ENCODE peak calls at places on chromosome 1, in seven cellular contexts. T is tibial nerve, N is fibroblast of lung, H is epithelial cell of esophagus, S is breast epithelium, A is dorsolateral prefrontal cortex, Y is upper lobe of right lung. M is an unnamed sample.

GRCh38 chr1:86154581-86155060 is 2.0 kb downstream of the COL24A1 start:
- DNase-seq in Y (no peak), N (peak), A (peak), T (no peak), S (no peak), H (peak), M (peak)

GRCh38 chr1:151606384-151606783 is 5.5 kb upstream of the SNX27 start:
- DNase-seq in A (no peak), T (no peak), Y (no peak), S (no peak), H (peak), N (no peak), M (no peak)

GRCh38 chr1:181089777-181090505 is 1.4 kb downstream of the IER5 start:
- DNase-seq in S (peak), H (peak), N (peak), A (peak), T (peak), Y (peak), M (peak)

GRCh38 chr1:150620919-150621318 is 8.5 kb downstream of the ENSA start:
- DNase-seq in T (no peak), H (no peak), S (no peak), Y (no peak), N (no peak), A (no peak), M (no peak)

GRCh38 chr1:36166136-36166535 is 10.2 kb downstream of the MAP7D1 start:
- DNase-seq in N (no peak), T (no peak), S (no peak), Y (no peak), A (no peak), H (no peak), M (no peak)

GRCh38 chr1:213927897-213928296 is 59.9 kb upstream of the PROX1 start:
- DNase-seq in T (no peak), H (no peak), A (no peak), N (no peak), S (no peak), Y (no peak), M (no peak)

GRCh38 chr1:32801096-32801713 is 16.0 kb downstream of the YARS1 start:
- DNase-seq in T (no peak), Y (no peak), N (peak), H (peak), S (no peak), A (no peak), M (no peak)

GRCh38 chr1:91605566-91605965 is 104.9 kb downstream of the CDC7 start:
- DNase-seq in A (no peak), S (no peak), Y (no peak), N (no peak), H (no peak), T (no peak), M (no peak)

GRCh38 chr1:22635436-22635835 is 992 bp upstream of the C1QA start:
- DNase-seq in A (no peak), N (no peak), H (no peak), S (no peak), Y (no peak), T (no peak), M (no peak)

GRCh38 chr1:205547932-205548827 is 43.7 kb downstream of the CDK18 start:
- DNase-seq in N (no peak), T (no peak), H (no peak), S (peak), Y (no peak), A (no peak), M (no peak)

GRCh38 chr1:228392111-228392936 is 14.3 kb downstream of the TRIM11 start:
- DNase-seq in Y (peak), T (no peak), A (no peak), N (peak), S (no peak), H (no peak), M (no peak)

GRCh38 chr1:233673947-233674431 is 60.1 kb downstream of the KCNK1 start:
- DNase-seq in A (no peak), S (no peak), Y (no peak), N (peak), T (no peak), H (no peak), M (no peak)

GRCh38 chr1:205449750-205450443 is 5.9 kb downstream of the BLACAT1 start:
- DNase-seq in T (no peak), A (no peak), S (peak), Y (peak), H (peak), N (peak), M (no peak)

GRCh38 chr1:154987326-154987725 is 4.2 kb downstream of the FLAD1 start:
- DNase-seq in H (no peak), A (no peak), S (no peak), Y (peak), T (no peak), N (no peak), M (no peak)

GRCh38 chr1:117821782-117822447 is 107.5 kb downstream of the GDAP2 start:
- DNase-seq in S (no peak), N (peak), Y (no peak), H (peak), A (no peak), T (no peak), M (no peak)

GRCh38 chr1:115429884-115430283 is 91.8 kb upstream of the NGF start:
- DNase-seq in S (no peak), Y (no peak), N (peak), H (peak), A (no peak), T (no peak), M (no peak)

GRCh38 chr1:242854466-242854865 is 330.0 kb upstream of the PLD5 start:
- DNase-seq in N (no peak), A (no peak), T (no peak), Y (no peak), S (no peak), H (no peak), M (no peak)

GRCh38 chr1:30241681-30242080 is 481.7 kb downstream of the MATN1 start:
- DNase-seq in H (no peak), A (no peak), T (no peak), Y (no peak), N (no peak), S (no peak), M (no peak)

GRCh38 chr1:112508242-112509004 is at the start of gene WNT2B:
- DNase-seq in Y (peak), A (peak), S (no peak), N (no peak), T (no peak), H (peak), M (no peak)

GRCh38 chr1:21539933-21540332 is 30.7 kb downstream of the ALPL start:
- DNase-seq in S (peak), Y (no peak), A (peak), H (peak), N (peak), T (no peak), M (no peak)
- TF ChIP-seq CTCF in S (peak), Y (peak), A (peak), H (peak), N (no peak), T (no peak), M (no peak)

GRCh38 chr1:215992620-215993019 is 425.5 kb downstream of the KCTD3 start:
- DNase-seq in S (no peak), A (no peak), H (peak), N (no peak), T (no peak), Y (no peak), M (no peak)
- TF ChIP-seq CTCF in S (no peak), A (peak), H (peak), N (peak), T (peak), Y (peak), M (no peak)

GRCh38 chr1:199020046-199020445 is 381.2 kb downstream of the PTPRC start:
- DNase-seq in T (no peak), N (no peak), Y (no peak), S (no peak), H (no peak), A (no peak), M (no peak)
- TF ChIP-seq CTCF in T (no peak), N (no peak), Y (no peak), S (no peak), H (no peak), A (no peak), M (no peak)

GRCh38 chr1:202709276-202710041 is 795 bp downstream of the SYT2 start:
- DNase-seq in T (no peak), S (no peak), N (no peak), Y (no peak), A (no peak), H (no peak), M (no peak)

GRCh38 chr1:202708456-202709275 is 1.6 kb downstream of the SYT2 start:
- DNase-seq in H (no peak), N (no peak), T (no peak), A (no peak), S (no peak), Y (no peak), M (no peak)

GRCh38 chr1:202711949-202712635 is 1.8 kb upstream of the SYT2 start:
- DNase-seq in N (no peak), T (no peak), Y (no peak), S (no peak), A (no peak), H (no peak), M (no peak)

GRCh38 chr1:202713110-202713509 is 2.9 kb upstream of the SYT2 start:
- DNase-seq in N (peak), H (peak), A (no peak), T (no peak), S (no peak), Y (no peak), M (no peak)

DNA sequence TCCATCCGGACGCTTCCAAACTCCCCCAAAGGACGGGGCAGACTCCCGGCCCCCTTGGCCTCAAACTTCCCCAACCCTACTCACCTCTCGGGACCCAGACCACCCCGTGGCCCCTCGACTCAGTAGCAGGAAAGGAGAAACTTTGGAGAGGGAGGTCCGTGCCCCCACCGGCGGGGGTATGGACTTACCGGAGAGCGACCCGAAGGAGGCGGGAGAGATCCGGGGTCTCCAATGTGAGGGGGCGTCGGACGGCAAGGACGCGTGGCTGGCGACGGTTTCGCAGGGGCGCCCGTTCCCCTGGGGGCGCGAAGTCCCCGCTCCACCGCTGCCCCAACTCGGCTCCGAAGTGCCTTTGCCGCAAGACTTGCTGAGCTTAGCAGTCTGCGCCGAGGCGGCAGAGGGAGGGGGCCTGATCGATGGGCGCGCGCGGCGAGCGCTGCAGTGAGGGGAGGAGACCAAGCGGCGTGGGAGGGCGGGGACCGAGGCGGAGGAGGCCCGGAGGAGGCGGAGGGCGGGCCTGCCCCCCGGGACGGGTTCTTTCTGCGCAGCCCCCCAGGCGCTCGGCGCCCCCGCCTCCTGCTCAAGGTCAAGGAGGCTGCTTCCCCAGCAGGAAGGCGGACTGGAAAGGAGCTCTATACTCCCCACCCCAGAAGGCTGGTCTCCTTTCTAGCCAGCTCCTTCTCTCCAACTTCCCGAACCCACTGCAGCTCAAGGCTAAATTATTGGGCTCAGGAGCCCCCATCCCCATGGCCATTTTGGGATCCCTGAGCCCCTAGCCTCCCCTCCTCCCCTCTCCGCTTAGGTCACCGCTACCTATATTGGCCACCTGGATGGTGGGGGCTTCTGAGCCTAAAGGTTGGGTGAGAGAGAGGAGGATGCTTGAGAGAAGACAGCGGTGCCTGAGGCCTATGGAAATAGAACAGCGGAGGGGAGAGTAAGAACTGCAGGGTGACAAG is at the start of gene SYT2:
- DNase-seq in Y (no peak), T (no peak), S (no peak), N (peak), A (peak), H (peak), M (peak)
- TF ChIP-seq CTCF in Y (no peak), T (no peak), S (no peak), N (no peak), A (no peak), H (no peak), M (no peak)

GRCh38 chr1:8702848-8703810 is 114.3 kb downstream of the RERE start:
- DNase-seq in N (peak), S (peak), Y (peak), H (peak), T (peak), A (peak), M (peak)
- TF ChIP-seq CTCF in N (no peak), S (peak), Y (peak), H (no peak), T (peak), A (peak), M (no peak)

GRCh38 chr1:11875094-11875493 is 16.3 kb upstream of the NPPB start:
- DNase-seq in S (no peak), H (no peak), N (no peak), T (no peak), A (no peak), Y (no peak), M (no peak)
- TF ChIP-seq CTCF in S (no peak), H (no peak), N (no peak), T (no peak), A (no peak), Y (no peak), M (no peak)

GRCh38 chr1:106659490-106660244 is 396.8 kb upstream of the PRMT6 start:
- DNase-seq in A (no peak), S (no peak), H (peak), Y (no peak), T (no peak), N (no peak), M (no peak)
- TF ChIP-seq CTCF in A (no peak), S (no peak), H (no peak), Y (no peak), T (no peak), N (no peak), M (no peak)

GRCh38 chr1:156195853-156196252 is 1.9 kb downstream of the SLC25A44 start:
- DNase-seq in T (no peak), Y (no peak), N (no peak), A (no peak), S (no peak), H (no peak), M (no peak)

GRCh38 chr1:156193208-156193487 is 756 bp upstream of the SLC25A44 start:
- DNase-seq in S (no peak), Y (no peak), A (no peak), N (no peak), T (no peak), H (no peak), M (no peak)

GRCh38 chr1:156191292-156191954 is 2.5 kb upstream of the SLC25A44 start:
- DNase-seq in N (no peak), A (no peak), T (no peak), Y (no peak), H (no peak), S (no peak), M (no peak)

GRCh38 chr1:156194300-156194652 is 372 bp downstream of the SLC25A44 start:
- DNase-seq in H (peak), N (no peak), Y (no peak), A (peak), S (no peak), T (no peak), M (no peak)

DNA sequence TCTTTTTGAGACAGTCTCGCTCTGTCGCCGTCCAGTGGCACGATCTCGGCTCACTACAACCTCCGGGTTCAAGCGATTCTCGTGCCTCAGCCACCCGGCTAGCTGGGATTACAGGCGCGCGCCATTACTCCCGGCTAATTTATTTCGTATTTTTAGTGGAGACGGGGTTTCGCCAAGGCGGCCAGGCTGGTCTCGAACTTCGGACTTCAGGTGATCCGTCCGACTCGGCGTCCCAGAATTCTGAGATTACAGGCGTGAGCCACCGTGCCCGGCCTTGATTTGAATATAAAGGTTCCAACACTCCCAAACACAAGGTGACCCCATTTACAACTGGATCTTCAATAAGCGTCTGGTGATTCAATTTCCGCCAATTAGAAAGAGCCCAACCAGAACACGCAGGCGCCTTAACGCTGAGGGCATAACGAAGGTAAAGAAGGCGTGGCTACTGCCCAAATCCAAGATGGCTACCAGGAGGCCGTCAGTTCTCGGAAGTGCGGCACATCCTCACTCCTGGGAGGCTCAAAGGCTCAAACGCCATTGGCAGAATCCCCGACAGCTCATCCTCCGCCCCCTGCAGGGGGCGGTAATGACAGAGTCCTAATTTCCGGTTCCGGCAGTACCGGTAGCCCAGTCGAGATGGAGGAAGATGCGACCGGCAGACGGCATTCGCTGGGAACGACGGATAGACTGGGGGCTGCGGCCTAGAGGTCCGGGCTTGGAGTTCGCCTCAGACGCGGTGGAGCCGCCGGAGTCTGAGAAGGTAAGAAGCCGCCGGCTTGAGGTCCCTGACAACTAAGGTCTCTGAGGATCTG is at the start of gene SLC25A44:
- DNase-seq in N (peak), S (peak), Y (peak), A (peak), T (peak), H (peak), M (peak)
- TF ChIP-seq CTCF in N (peak), S (peak), Y (peak), A (peak), T (peak), H (peak), M (peak)

GRCh38 chr1:14149431-14149830 is 449.1 kb upstream of the KAZN start:
- DNase-seq in N (peak), H (peak), T (no peak), A (no peak), Y (no peak), S (no peak), M (no peak)
- TF ChIP-seq CTCF in N (peak), H (peak), T (no peak), A (no peak), Y (no peak), S (no peak), M (peak)